ENCODE peak calls at places on chromosomes 13 and 19, in nine cellular contexts. One of them, this sample, is unnamed.

GRCh38 chr19:46818812-46819211 is 30.4 kb upstream of the SLC1A5 start:
- DNase-seq in HFFc6: peak; percentile 11
- DNase-seq in OCI-M1: peak; percentile 86
- DNase-seq in GM23338: peak; percentile 69
- DNase-seq in astrocyte of the cerebellum: no peak
- DNase-seq in Karpas-422: peak; percentile 78
- DNase-seq in NCI-H1092: no peak
- DNase-seq in NCI-H1417 treated with DMSO at 0.1 percent for 48 hours: no peak
- DNase-seq in GM12891: no peak
- DNase-seq in this sample: no peak

GRCh38 chr13:42048625-42049453 is at the start of gene DGKH:
- DNase-seq in HFFc6: peak; percentile 68
- DNase-seq in Karpas-422: peak; percentile 77
- DNase-seq in NCI-H1092: peak; percentile 29
- DNase-seq in NCI-H1417 treated with DMSO at 0.1 percent for 48 hours: no peak
- DNase-seq in OCI-M1: peak; percentile 37
- DNase-seq in astrocyte of the cerebellum: no peak
- DNase-seq in GM12891: peak; percentile 70
- DNase-seq in GM23338: peak; percentile 70
- DNase-seq in this sample: no peak

GRCh38 chr19:29372921-29373797 is 152.6 kb upstream of the VSTM2B start:
- DNase-seq in OCI-M1: no peak
- DNase-seq in GM23338: no peak
- DNase-seq in astrocyte of the cerebellum: no peak
- DNase-seq in GM12891: no peak
- DNase-seq in HFFc6: no peak
- DNase-seq in NCI-H1092: no peak
- DNase-seq in Karpas-422: no peak
- DNase-seq in NCI-H1417 treated with DMSO at 0.1 percent for 48 hours: no peak
- DNase-seq in this sample: no peak

GRCh38 chr19:54156490-54156889 is 3.0 kb downstream of the LENG1 start:
- DNase-seq in astrocyte of the cerebellum: no peak
- DNase-seq in GM23338: no peak
- DNase-seq in OCI-M1: no peak
- DNase-seq in Karpas-422: no peak
- DNase-seq in NCI-H1092: no peak
- DNase-seq in NCI-H1417 treated with DMSO at 0.1 percent for 48 hours: no peak
- DNase-seq in HFFc6: no peak
- DNase-seq in GM12891: no peak
- DNase-seq in this sample: no peak

GRCh38 chr13:32126298-32126697 is 94.7 kb downstream of the FRY start:
- DNase-seq in NCI-H1417 treated with DMSO at 0.1 percent for 48 hours: no peak
- DNase-seq in HFFc6: peak; percentile 14
- DNase-seq in OCI-M1: no peak
- DNase-seq in astrocyte of the cerebellum: no peak
- DNase-seq in NCI-H1092: no peak
- DNase-seq in GM12891: no peak
- DNase-seq in GM23338: no peak
- DNase-seq in Karpas-422: no peak
- DNase-seq in this sample: no peak

GRCh38 chr19:35126624-35126959 is 8.3 kb downstream of the LGI4 start:
- DNase-seq in GM23338: peak; percentile 48
- DNase-seq in Karpas-422: no peak
- DNase-seq in OCI-M1: no peak
- DNase-seq in GM12891: no peak
- DNase-seq in HFFc6: no peak
- DNase-seq in astrocyte of the cerebellum: no peak
- DNase-seq in NCI-H1417 treated with DMSO at 0.1 percent for 48 hours: no peak
- DNase-seq in NCI-H1092: no peak
- DNase-seq in this sample: no peak

GRCh38 chr19:48135411-48135810 is 24.8 kb upstream of the PLA2G4C start:
- DNase-seq in NCI-H1092: no peak
- DNase-seq in GM23338: peak; percentile 29
- DNase-seq in astrocyte of the cerebellum: no peak
- DNase-seq in HFFc6: no peak
- DNase-seq in GM12891: no peak
- DNase-seq in OCI-M1: no peak
- DNase-seq in NCI-H1417 treated with DMSO at 0.1 percent for 48 hours: no peak
- DNase-seq in Karpas-422: peak; percentile 83
- DNase-seq in this sample: no peak

GRCh38 chr13:32538234-32538620 is 368 bp downstream of the N4BP2L2 start:
- DNase-seq in Karpas-422: peak; percentile 49
- DNase-seq in HFFc6: peak; percentile 34
- DNase-seq in astrocyte of the cerebellum: peak; percentile 15
- DNase-seq in NCI-H1092: no peak
- DNase-seq in GM12891: peak; percentile 8
- DNase-seq in OCI-M1: no peak
- DNase-seq in NCI-H1417 treated with DMSO at 0.1 percent for 48 hours: no peak
- DNase-seq in GM23338: no peak
- DNase-seq in this sample: peak; percentile 36

GRCh38 chr19:4487572-4487971 is 15.5 kb downstream of the HDGFL2 start:
- DNase-seq in HFFc6: no peak
- DNase-seq in Karpas-422: no peak
- DNase-seq in NCI-H1417 treated with DMSO at 0.1 percent for 48 hours: no peak
- DNase-seq in NCI-H1092: no peak
- DNase-seq in OCI-M1: no peak
- DNase-seq in GM23338: no peak
- DNase-seq in astrocyte of the cerebellum: no peak
- DNase-seq in GM12891: no peak
- DNase-seq in this sample: no peak

GRCh38 chr13:33721719-33722118 is 96.2 kb upstream of the RFC3 start:
- DNase-seq in Karpas-422: peak; percentile 49
- DNase-seq in HFFc6: peak; percentile 71
- DNase-seq in astrocyte of the cerebellum: no peak
- DNase-seq in GM12891: no peak
- DNase-seq in NCI-H1092: no peak
- DNase-seq in OCI-M1: peak; percentile 21
- DNase-seq in NCI-H1417 treated with DMSO at 0.1 percent for 48 hours: no peak
- DNase-seq in GM23338: no peak
- DNase-seq in this sample: no peak

GRCh38 chr19:2235396-2236284 is 489 bp downstream of the PLEKHJ1 start:
- DNase-seq in astrocyte of the cerebellum: no peak
- DNase-seq in NCI-H1092: peak; percentile 72
- DNase-seq in GM12891: no peak
- DNase-seq in HFFc6: no peak
- DNase-seq in OCI-M1: peak; percentile 9
- DNase-seq in Karpas-422: peak; percentile 62
- DNase-seq in GM23338: peak; percentile 47
- DNase-seq in NCI-H1417 treated with DMSO at 0.1 percent for 48 hours: peak; percentile 75
- DNase-seq in this sample: no peak

GRCh38 chr13:36325912-36326311 is 20.3 kb downstream of the SPART start:
- DNase-seq in astrocyte of the cerebellum: no peak
- DNase-seq in GM23338: no peak
- DNase-seq in HFFc6: no peak
- DNase-seq in NCI-H1092: no peak
- DNase-seq in GM12891: no peak
- DNase-seq in NCI-H1417 treated with DMSO at 0.1 percent for 48 hours: no peak
- DNase-seq in OCI-M1: no peak
- DNase-seq in Karpas-422: peak; percentile 23
- DNase-seq in this sample: no peak

GRCh38 chr19:2815923-2816322 is 3.7 kb upstream of the ZNF554 start:
- DNase-seq in OCI-M1: no peak
- DNase-seq in HFFc6: no peak
- DNase-seq in GM12891: peak; percentile 16
- DNase-seq in NCI-H1092: no peak
- DNase-seq in GM23338: no peak
- DNase-seq in NCI-H1417 treated with DMSO at 0.1 percent for 48 hours: no peak
- DNase-seq in astrocyte of the cerebellum: no peak
- DNase-seq in Karpas-422: no peak
- DNase-seq in this sample: no peak

GRCh38 chr13:79525458-79525857 is 44.5 kb downstream of the NDFIP2 start:
- DNase-seq in GM23338: no peak
- DNase-seq in NCI-H1092: no peak
- DNase-seq in NCI-H1417 treated with DMSO at 0.1 percent for 48 hours: no peak
- DNase-seq in Karpas-422: no peak
- DNase-seq in HFFc6: no peak
- DNase-seq in astrocyte of the cerebellum: no peak
- DNase-seq in GM12891: no peak
- DNase-seq in OCI-M1: peak; percentile 66
- DNase-seq in this sample: no peak

GRCh38 chr19:17026041-17026658 is 460 bp downstream of the CPAMD8 start:
- DNase-seq in HFFc6: no peak
- DNase-seq in GM23338: peak; percentile 32
- DNase-seq in astrocyte of the cerebellum: no peak
- DNase-seq in Karpas-422: no peak
- DNase-seq in GM12891: no peak
- DNase-seq in OCI-M1: no peak
- DNase-seq in NCI-H1417 treated with DMSO at 0.1 percent for 48 hours: no peak
- DNase-seq in NCI-H1092: no peak
- DNase-seq in this sample: no peak

GRCh38 chr13:78586706-78587105 is 16.6 kb downstream of the POU4F1 start:
- DNase-seq in astrocyte of the cerebellum: no peak
- DNase-seq in NCI-H1417 treated with DMSO at 0.1 percent for 48 hours: no peak
- DNase-seq in HFFc6: no peak
- DNase-seq in Karpas-422: peak; percentile 72
- DNase-seq in OCI-M1: peak; percentile 19
- DNase-seq in GM23338: peak; percentile 96
- DNase-seq in NCI-H1092: no peak
- DNase-seq in GM12891: no peak
- DNase-seq in this sample: no peak

GRCh38 chr19:32873560-32873959 is 4.0 kb upstream of the SLC7A9 start:
- DNase-seq in OCI-M1: no peak
- DNase-seq in NCI-H1417 treated with DMSO at 0.1 percent for 48 hours: no peak
- DNase-seq in GM23338: no peak
- DNase-seq in GM12891: no peak
- DNase-seq in HFFc6: no peak
- DNase-seq in astrocyte of the cerebellum: no peak
- DNase-seq in Karpas-422: no peak
- DNase-seq in NCI-H1092: no peak
- DNase-seq in this sample: no peak

GRCh38 chr13:114067381-114067885 is 65.0 kb downstream of the RASA3 start:
- DNase-seq in Karpas-422: peak; percentile 53
- DNase-seq in HFFc6: peak; percentile 65
- DNase-seq in GM12891: peak; percentile 58
- DNase-seq in NCI-H1417 treated with DMSO at 0.1 percent for 48 hours: no peak
- DNase-seq in NCI-H1092: no peak
- DNase-seq in astrocyte of the cerebellum: no peak
- DNase-seq in OCI-M1: no peak
- DNase-seq in GM23338: no peak
- DNase-seq in this sample: no peak

GRCh38 chr13:79741006-79741405 is 260.1 kb downstream of the NDFIP2 start:
- DNase-seq in GM12891: no peak
- DNase-seq in Karpas-422: no peak
- DNase-seq in NCI-H1092: no peak
- DNase-seq in GM23338: no peak
- DNase-seq in NCI-H1417 treated with DMSO at 0.1 percent for 48 hours: no peak
- DNase-seq in OCI-M1: no peak
- DNase-seq in HFFc6: peak; percentile 23
- DNase-seq in astrocyte of the cerebellum: peak; percentile 9
- DNase-seq in this sample: no peak